ENCODE peak calls at places on chromosomes 1 and 21, in six cellular contexts. Y is trophoblast cell, C is PC-3, D is endothelial cell of umbilical vein, K is IMR-90, A is neural progenitor cell. P is an unnamed sample.

GRCh38 chr21:29313662-29314408 is 15.1 kb downstream of the BACH1 start:
- DNase-seq in Y (no peak), C (no peak), D (peak; percentile 55), K (no peak), A (no peak), P (no peak)

GRCh38 chr1:210358511-210359148 is 29.9 kb downstream of the HHAT start:
- DNase-seq in Y (no peak), C (no peak), D (peak; percentile 41), K (no peak), A (peak; percentile 33), P (no peak)

GRCh38 chr1:55140546-55140983 is 74.6 kb downstream of the USP24 start:
- DNase-seq in Y (peak; percentile 89), C (peak; percentile 92), D (peak; percentile 82), K (peak; percentile 91), A (peak; percentile 91), P (peak; percentile 43)

GRCh38 chr1:8197493-8198282 is 120.2 kb upstream of the SLC45A1 start:
- DNase-seq in Y (peak; percentile 81), C (peak; percentile 96), D (peak; percentile 94), K (peak; percentile 97), A (no peak), P (peak; percentile 85)

GRCh38 chr1:172980456-172980855 is 70.3 kb downstream of the TNFSF18 start:
- DNase-seq in Y (no peak), C (peak; percentile 57), D (no peak), K (peak; percentile 76), A (no peak), P (no peak)

GRCh38 chr1:32500387-32501209 is 35.7 kb downstream of the ZBTB8B start:
- DNase-seq in Y (peak; percentile 83), C (peak; percentile 68), D (peak; percentile 49), K (peak; percentile 49), A (peak; percentile 93), P (peak; percentile 57)

GRCh38 chr1:25500694-25501093 is 42.7 kb upstream of the LDLRAP1 start:
- DNase-seq in Y (no peak), C (no peak), D (no peak), K (no peak), A (no peak), P (no peak)

GRCh38 chr1:184242507-184242943 is 144.3 kb upstream of the C1orf21 start:
- DNase-seq in Y (no peak), C (peak; percentile 62), D (peak; percentile 69), K (peak; percentile 91), A (peak; percentile 77), P (no peak)

GRCh38 chr1:197781998-197782718 is 6.9 kb upstream of the DENND1B start:
- DNase-seq in Y (peak; percentile 82), C (peak; percentile 65), D (peak; percentile 15), K (peak; percentile 75), A (no peak), P (no peak)

GRCh38 chr1:33823830-33824229 is 40.0 kb upstream of the HMGB4 start:
- DNase-seq in Y (no peak), C (no peak), D (no peak), K (no peak), A (no peak), P (no peak)

GRCh38 chr1:64601207-64601606 is 131.3 kb downstream of the CACHD1 start:
- DNase-seq in Y (no peak), C (no peak), D (no peak), K (no peak), A (no peak), P (no peak)

GRCh38 chr1:233496940-233497456 is 116.9 kb upstream of the KCNK1 start:
- DNase-seq in Y (no peak), C (no peak), D (no peak), K (no peak), A (no peak), P (no peak)

GRCh38 chr1:35172022-35172421 is 20.9 kb downstream of the SFPQ start:
- DNase-seq in Y (no peak), C (no peak), D (no peak), K (no peak), A (no peak), P (no peak)

GRCh38 chr1:56190975-56191768 is 388.2 kb downstream of the PLPP3 start:
- DNase-seq in Y (peak; percentile 59), C (peak; percentile 88), D (no peak), K (peak; percentile 57), A (peak; percentile 34), P (no peak)

GRCh38 chr1:185896863-185897262 is 162.7 kb downstream of the HMCN1 start:
- DNase-seq in Y (no peak), C (no peak), D (no peak), K (peak; percentile 40), A (no peak), P (no peak)

GRCh38 chr1:168260393-168260792 is 20.3 kb upstream of the TBX19 start:
- DNase-seq in Y (no peak), C (no peak), D (no peak), K (no peak), A (no peak), P (no peak)

GRCh38 chr21:45923146-45923545 is 58.4 kb upstream of the COL6A1 start:
- DNase-seq in Y (peak; percentile 61), C (peak; percentile 81), D (peak; percentile 29), K (peak; percentile 75), A (peak; percentile 69), P (no peak)

GRCh38 chr1:246907472-246907871 is 24.3 kb downstream of the AHCTF1 start:
- DNase-seq in Y (peak; percentile 25), C (peak; percentile 57), D (peak; percentile 63), K (peak; percentile 72), A (peak; percentile 59), P (no peak)

GRCh38 chr1:36390411-36390810 is 4.7 kb upstream of the STK40 start:
- DNase-seq in Y (no peak), C (no peak), D (no peak), K (no peak), A (no peak), P (no peak)

GRCh38 chr1:247102381-247102780 is 1.8 kb downstream of the ZNF669 start:
- DNase-seq in Y (peak; percentile 57), C (peak; percentile 74), D (no peak), K (peak; percentile 76), A (no peak), P (no peak)

GRCh38 chr21:42219606-42220137 is 732 bp downstream of the ABCG1 start:
- DNase-seq in Y (no peak), C (no peak), D (no peak), K (peak; percentile 5), A (peak; percentile 57), P (no peak)

GRCh38 chr1:62398377-62398776 is 38.5 kb upstream of the USP1 start:
- DNase-seq in Y (peak; percentile 55), C (peak; percentile 52), D (no peak), K (peak; percentile 71), A (no peak), P (peak; percentile 22)

DNA sequence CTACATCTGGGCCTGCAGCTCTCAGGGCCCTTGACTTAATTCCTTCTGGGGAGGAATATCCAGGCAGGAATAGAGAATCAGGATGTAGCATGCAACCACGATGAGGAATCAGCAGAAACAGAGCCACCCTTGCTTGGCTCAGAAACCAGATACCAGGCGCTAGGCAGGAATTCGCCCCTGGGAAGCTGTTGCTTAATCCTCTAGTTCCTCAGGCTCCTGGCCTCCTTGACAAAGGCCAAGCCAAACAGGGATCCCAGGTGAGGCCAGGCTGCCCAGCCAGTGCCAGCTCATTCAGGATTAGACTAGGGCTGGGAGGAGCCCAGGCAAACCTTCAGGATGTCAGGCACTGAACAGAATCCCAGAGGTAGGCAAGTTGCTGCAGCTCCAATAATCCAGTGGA is 48.2 kb upstream of the IRF2BP2 start:
- DNase-seq in Y (peak; percentile 94), C (peak; percentile 89), D (no peak), K (peak; percentile 73), A (peak; percentile 46), P (peak; percentile 84)
- H2AFZ ChIP-seq in Y (no peak overlapping the region), C (no peak overlapping the region), D (peak overlapping the region; percentile 40), K (peak overlapping the region; percentile 67), A (no peak overlapping the region), P (no peak overlapping the region)

GRCh38 chr1:67148516-67149178 is 13.9 kb upstream of the C1orf141 start:
- DNase-seq in Y (peak; percentile 56), C (peak; percentile 33), D (no peak), K (no peak), A (no peak), P (peak; percentile 10)
- H2AFZ ChIP-seq in Y (peak overlapping the region; percentile 66), C (peak overlapping the region; percentile 70), D (peak overlapping the region; percentile 32), K (peak overlapping the region; percentile 86), A (peak overlapping the region; percentile 38), P (peak overlapping the region; percentile 34)

GRCh38 chr1:112761714-112762480 is 46.8 kb upstream of the PPM1J start:
- DNase-seq in Y (no peak), C (no peak), D (no peak), K (no peak), A (no peak), P (no peak)

GRCh38 chr1:112762541-112763141 is 47.5 kb upstream of the PPM1J start:
- DNase-seq in Y (peak; percentile 74), C (peak; percentile 39), D (no peak), K (peak; percentile 38), A (peak; percentile 20), P (peak; percentile 70)

GRCh38 chr1:112754116-112754628 is 39.0 kb upstream of the PPM1J start:
- DNase-seq in Y (peak; percentile 82), C (no peak), D (no peak), K (no peak), A (no peak), P (no peak)

DNA sequence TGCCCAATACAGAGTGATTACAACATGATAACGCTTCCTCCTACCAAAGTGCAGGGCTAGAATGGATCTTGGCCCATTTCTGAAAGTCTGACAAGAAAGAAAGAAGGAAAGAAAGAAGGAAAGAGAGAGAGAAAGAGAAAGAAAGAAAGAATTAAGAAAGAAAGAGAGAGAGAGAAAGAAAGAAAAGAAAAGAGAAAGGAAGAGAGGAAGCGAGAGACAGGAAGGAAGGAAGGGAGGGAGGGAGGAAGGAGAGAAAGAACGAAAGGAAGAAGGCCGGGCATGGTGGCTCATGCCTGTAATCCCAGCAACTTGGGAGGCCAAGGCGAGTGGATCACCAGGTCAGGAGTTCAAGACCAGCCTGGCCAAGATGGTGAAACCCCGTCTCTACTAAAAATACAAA is 44.1 kb upstream of the PPM1J start:
- DNase-seq in Y (no peak), C (no peak), D (no peak), K (no peak), A (no peak), P (no peak)
- H2AFZ ChIP-seq in Y (no peak overlapping the region), C (no peak overlapping the region), D (no peak overlapping the region), K (no peak overlapping the region), A (no peak overlapping the region), P (no peak overlapping the region)

GRCh38 chr1:204307334-204307883 is 52.3 kb downstream of the PLEKHA6 start:
- DNase-seq in Y (peak; percentile 38), C (no peak), D (no peak), K (peak; percentile 76), A (peak; percentile 64), P (no peak)
- H2AFZ ChIP-seq in Y (peak overlapping the region; percentile 23), C (no peak overlapping the region), D (no peak overlapping the region), K (peak overlapping the region; percentile 91), A (peak overlapping the region; percentile 78), P (no peak overlapping the region)